ENCODE peak calls at places on chromosomes 12 and 14, in six cellular contexts. R is HCT116, B is HFFc6, Z is adrenal gland, C is astrocyte of the spinal cord, P is foreskin fibroblast. I is an unnamed sample.
A peak's percentile ranks its signal among the peaks of the same experiment; 100 is the strongest.

GRCh38 chr12:32312049-32312670 is 87.2 kb upstream of the FGD4 start:
- DNase-seq in R (peak; percentile 55), B (peak; percentile 69), Z (no peak), C (peak; percentile 63), P (peak; percentile 33), I (peak; percentile 50)

GRCh38 chr12:31868980-31869379 is 90.2 kb upstream of the RESF1 start:
- DNase-seq in R (no peak), B (peak; percentile 70), Z (peak; percentile 84), C (peak; percentile 29), P (peak; percentile 37), I (no peak)

GRCh38 chr14:85234626-85235025 is 295.3 kb upstream of the FLRT2 start:
- DNase-seq in R (no peak), B (no peak), Z (no peak), C (no peak), P (no peak), I (no peak)

GRCh38 chr12:89648211-89648930 is 60.3 kb downstream of the ATP2B1 start:
- DNase-seq in R (no peak), B (peak; percentile 1), Z (no peak), C (no peak), P (peak; percentile 11), I (no peak)

GRCh38 chr12:54411398-54412241 is 7.4 kb downstream of the ITGA5 start:
- DNase-seq in R (no peak), B (peak; percentile 99), Z (peak; percentile 75), C (peak; percentile 86), P (peak; percentile 99), I (peak; percentile 87)

GRCh38 chr12:58310828-58311273 is 369.5 kb downstream of the ATP23 start:
- DNase-seq in R (peak; percentile 66), B (peak; percentile 99), Z (no peak), C (peak; percentile 98), P (peak; percentile 92), I (peak; percentile 94)

GRCh38 chr12:57085999-57086950 is 2.6 kb upstream of the NAB2 start:
- DNase-seq in R (no peak), B (peak; percentile 66), Z (peak; percentile 56), C (peak; percentile 81), P (peak; percentile 85), I (no peak)

GRCh38 chr12:57242691-57243454 is 8.1 kb downstream of the STAC3 start:
- DNase-seq in R (peak; percentile 56), B (no peak), Z (no peak), C (peak; percentile 47), P (no peak), I (no peak)

DNA sequence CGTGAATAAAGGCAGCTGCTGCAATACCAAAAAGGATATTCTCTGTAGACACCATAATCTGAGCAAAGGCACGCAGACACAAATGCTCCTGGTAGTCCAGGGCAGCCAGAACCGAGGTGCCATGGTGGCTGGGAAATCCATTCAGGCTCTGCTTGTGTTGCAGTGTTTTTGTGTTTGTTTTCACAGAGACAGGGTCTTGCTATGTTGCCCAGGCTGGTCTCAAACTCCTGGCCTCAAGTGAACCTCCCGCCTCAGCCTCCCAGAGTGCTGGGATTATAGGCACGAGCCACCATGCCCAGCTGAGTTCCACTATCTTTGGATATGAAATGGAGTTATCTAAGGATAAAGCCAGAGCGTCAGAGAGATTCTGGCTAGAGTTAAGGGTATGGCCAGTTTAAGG is 39.8 kb downstream of the DCAF4 start:
- DNase-seq in R (no peak), B (no peak), Z (no peak), C (no peak), P (no peak), I (no peak)
- TF ChIP-seq CTCF in R (no peak), B (no peak), Z (no peak), C (no peak), P (no peak), I (no peak)

GRCh38 chr14:105178069-105178867 is 2.8 kb downstream of the NUDT14 start:
- DNase-seq in R (no peak), B (no peak), Z (no peak), C (no peak), P (no peak), I (no peak)
- TF ChIP-seq CTCF in R (no peak), B (no peak), Z (no peak), C (no peak), P (no peak), I (no peak)

DNA sequence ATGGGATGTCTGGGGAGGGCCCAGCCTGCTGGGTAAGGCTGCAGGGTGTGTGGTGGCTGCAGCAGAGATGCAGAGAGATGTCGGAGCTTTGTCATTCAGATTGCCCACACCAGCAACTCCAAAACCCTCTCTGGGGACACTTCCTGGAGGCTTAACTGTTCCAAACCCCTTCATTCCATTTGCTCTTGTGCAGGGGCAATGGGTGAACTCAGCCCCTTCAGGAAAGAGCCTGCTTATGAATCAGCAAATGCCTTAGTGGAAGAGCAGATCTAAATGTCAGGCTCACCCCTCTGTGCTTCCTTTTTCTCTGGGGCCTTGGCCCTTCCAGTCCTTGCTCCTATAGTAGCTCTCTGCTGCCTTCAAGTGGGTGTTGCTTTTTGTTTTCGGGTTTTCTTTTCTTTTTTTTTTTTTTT is 36.7 kb upstream of the GPATCH2L start:
- DNase-seq in R (no peak), B (no peak), Z (no peak), C (no peak), P (no peak), I (no peak)
- TF ChIP-seq CTCF in R (peak; percentile 3), B (peak; percentile 15), Z (no peak), C (no peak), P (no peak), I (peak; percentile 16)

GRCh38 chr14:60166144-60166543 is 946 bp upstream of the DHRS7 start:
- DNase-seq in R (no peak), B (no peak), Z (no peak), C (no peak), P (no peak), I (no peak)
- TF ChIP-seq CTCF in R (no peak), B (no peak), Z (no peak), C (no peak), P (no peak), I (no peak)

GRCh38 chr12:12024958-12025682 is 45.6 kb upstream of the BCL2L14 start:
- DNase-seq in R (no peak), B (no peak), Z (no peak), C (no peak), P (no peak), I (no peak)

GRCh38 chr12:12028668-12029402 is 41.9 kb upstream of the BCL2L14 start:
- DNase-seq in R (no peak), B (no peak), Z (no peak), C (no peak), P (no peak), I (no peak)

GRCh38 chr12:12029653-12030052 is 41.1 kb upstream of the BCL2L14 start:
- DNase-seq in R (no peak), B (no peak), Z (no peak), C (no peak), P (no peak), I (no peak)

GRCh38 chr12:12022306-12022931 is 48.3 kb upstream of the BCL2L14 start:
- DNase-seq in R (no peak), B (no peak), Z (no peak), C (no peak), P (no peak), I (no peak)

GRCh38 chr12:12025799-12026386 is 44.8 kb upstream of the BCL2L14 start:
- DNase-seq in R (no peak), B (no peak), Z (no peak), C (no peak), P (no peak), I (no peak)
- TF ChIP-seq CTCF in R (no peak), B (no peak), Z (no peak), C (no peak), P (no peak), I (no peak)

DNA sequence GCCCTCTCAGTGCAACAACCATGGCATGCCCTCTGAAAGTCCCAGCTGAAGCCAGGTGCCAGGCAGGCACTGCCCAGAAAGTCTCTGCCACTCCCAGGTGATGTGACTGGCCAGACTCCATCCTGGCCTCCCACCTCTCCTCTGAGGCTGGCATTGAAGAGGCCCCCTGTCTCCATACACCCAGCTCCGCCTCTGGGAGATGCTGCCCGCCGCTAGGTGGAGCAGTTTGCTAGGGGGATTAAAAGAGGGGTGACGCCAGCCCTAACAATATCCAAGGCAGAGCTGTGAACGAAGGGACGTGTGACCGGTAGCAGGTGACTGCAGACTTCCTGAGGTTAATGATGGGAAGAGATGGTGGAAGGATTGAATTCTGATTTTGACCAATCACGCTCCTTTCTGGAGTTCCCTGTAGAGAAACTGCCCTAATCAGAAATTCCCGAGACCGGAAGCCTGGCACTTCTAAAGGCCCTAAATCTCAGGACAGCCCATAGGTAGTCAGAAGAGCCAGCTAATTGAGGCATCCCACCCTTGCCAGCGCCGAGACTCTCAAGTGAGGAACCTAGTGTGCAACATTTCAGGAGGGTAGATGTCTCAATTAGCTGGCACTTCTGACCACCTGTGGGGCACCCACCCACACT is 8.3 kb upstream of the PLEK2 start:
- DNase-seq in R (no peak), B (no peak), Z (no peak), C (no peak), P (no peak), I (no peak)
- TF ChIP-seq CTCF in R (no peak), B (peak; percentile 76), Z (peak; percentile 9), C (peak; percentile 36), P (peak; percentile 37), I (peak; percentile 22)

GRCh38 chr14:37571391-37571790 is 23.7 kb downstream of the FOXA1 start:
- DNase-seq in R (no peak), B (no peak), Z (no peak), C (no peak), P (no peak), I (no peak)

GRCh38 chr14:37569729-37570128 is 25.3 kb downstream of the FOXA1 start:
- DNase-seq in R (no peak), B (no peak), Z (no peak), C (no peak), P (no peak), I (no peak)

GRCh38 chr14:37579250-37579649 is 15.8 kb downstream of the FOXA1 start:
- DNase-seq in R (no peak), B (no peak), Z (no peak), C (no peak), P (no peak), I (no peak)

GRCh38 chr14:37573355-37573754 is 21.7 kb downstream of the FOXA1 start:
- DNase-seq in R (no peak), B (peak; percentile 18), Z (no peak), C (no peak), P (no peak), I (no peak)
- TF ChIP-seq CTCF in R (no peak), B (no peak), Z (no peak), C (no peak), P (no peak), I (no peak)

GRCh38 chr14:68846466-68846865 is 53.6 kb upstream of the ZFP36L1 start:
- DNase-seq in R (no peak), B (no peak), Z (no peak), C (no peak), P (no peak), I (no peak)

GRCh38 chr14:68843471-68844209 is 50.8 kb upstream of the ZFP36L1 start:
- DNase-seq in R (peak; percentile 58), B (peak; percentile 47), Z (peak; percentile 75), C (peak; percentile 73), P (peak; percentile 49), I (peak; percentile 36)

GRCh38 chr14:68841030-68841809 is 48.4 kb upstream of the ZFP36L1 start:
- DNase-seq in R (no peak), B (no peak), Z (no peak), C (peak; percentile 57), P (peak; percentile 21), I (no peak)

GRCh38 chr14:68842298-68842697 is 49.4 kb upstream of the ZFP36L1 start:
- DNase-seq in R (no peak), B (no peak), Z (no peak), C (no peak), P (no peak), I (no peak)

DNA sequence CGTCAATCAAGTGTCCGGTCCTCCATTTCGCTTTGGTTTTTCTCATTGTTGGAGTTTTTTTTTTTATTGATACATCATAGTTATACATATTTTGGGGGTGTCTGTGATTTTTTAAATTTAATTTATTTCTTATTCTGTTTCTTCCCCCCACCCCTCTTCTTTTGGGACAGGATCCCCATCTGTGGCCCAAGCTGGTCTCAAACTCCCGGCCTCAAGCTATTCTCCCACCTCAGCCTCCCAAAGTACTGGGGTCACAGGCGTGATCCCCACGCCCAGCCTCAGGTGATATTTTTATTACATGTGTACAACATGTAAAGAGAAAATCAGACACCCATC is 51.3 kb upstream of the ZFP36L1 start:
- DNase-seq in R (no peak), B (no peak), Z (no peak), C (no peak), P (no peak), I (no peak)
- TF ChIP-seq CTCF in R (no peak), B (peak; percentile 56), Z (no peak), C (no peak), P (no peak), I (no peak)